ENCODE peak calls at places on chromosomes 11 and 22, in six cellular contexts. T is mesendoderm, Z is H9, U is trophoblast cell, R is IMR-90, O is H1. K is an unnamed sample.
A peak's percentile ranks its signal among the peaks of the same experiment; 100 is the strongest.

GRCh38 chr11:120172054-120172881 is 34.4 kb upstream of the TRIM29 start:
- DNase-seq in T (peak; percentile 82), Z (peak; percentile 86), U (peak; percentile 76), R (peak; percentile 60), O (peak; percentile 49), K (peak; percentile 56)

GRCh38 chr11:134754196-134754822 is 342.3 kb upstream of the B3GAT1 start:
- DNase-seq in T (no peak), Z (no peak), U (peak; percentile 95), R (no peak), O (no peak), K (no peak)

GRCh38 chr11:69950120-69950519 is 128.0 kb upstream of the ANO1 start:
- DNase-seq in T (peak; percentile 87), Z (peak; percentile 85), U (peak; percentile 56), R (peak; percentile 31), O (peak; percentile 60), K (no peak)

GRCh38 chr11:45204761-45205160 is 58.3 kb downstream of the PRDM11 start:
- DNase-seq in T (peak; percentile 60), Z (peak; percentile 67), U (no peak), R (no peak), O (no peak), K (no peak)

GRCh38 chr11:57732661-57733060 is 8.6 kb upstream of the SELENOH start:
- DNase-seq in T (no peak), Z (no peak), U (no peak), R (no peak), O (no peak), K (no peak)

GRCh38 chr11:20021212-20021611 is 139.1 kb downstream of the DBX1 start:
- DNase-seq in T (no peak), Z (no peak), U (no peak), R (no peak), O (no peak), K (no peak)

GRCh38 chr11:64661146-64661545 is 61.9 kb downstream of the NRXN2 start:
- DNase-seq in T (no peak), Z (no peak), U (peak; percentile 76), R (peak; percentile 62), O (no peak), K (no peak)

GRCh38 chr22:50276143-50276542 is 6.0 kb upstream of the MAPK11 start:
- DNase-seq in T (peak; percentile 55), Z (peak; percentile 54), U (peak; percentile 58), R (peak; percentile 43), O (no peak), K (no peak)

GRCh38 chr22:41517172-41518047 is 26.9 kb downstream of the POLR3H start:
- DNase-seq in T (peak; percentile 65), Z (peak; percentile 64), U (peak; percentile 80), R (peak; percentile 46), O (no peak), K (peak; percentile 57)

GRCh38 chr22:38927033-38927789 is 30.2 kb upstream of the APOBEC3A start:
- DNase-seq in T (peak; percentile 85), Z (peak; percentile 89), U (peak; percentile 49), R (peak; percentile 37), O (peak; percentile 57), K (peak; percentile 59)

GRCh38 chr11:13313005-13313819 is 35.6 kb downstream of the BMAL1 start:
- DNase-seq in T (peak; percentile 42), Z (no peak), U (peak; percentile 50), R (no peak), O (no peak), K (no peak)

GRCh38 chr11:36227044-36227443 is 62.2 kb downstream of the COMMD9 start:
- DNase-seq in T (no peak), Z (no peak), U (no peak), R (no peak), O (no peak), K (no peak)

GRCh38 chr11:66082936-66083698 is 13.0 kb downstream of the PACS1 start:
- DNase-seq in T (no peak), Z (no peak), U (no peak), R (no peak), O (no peak), K (no peak)

GRCh38 chr11:129021295-129021694 is 78.6 kb upstream of the TP53AIP1 start:
- DNase-seq in T (no peak), Z (no peak), U (no peak), R (no peak), O (no peak), K (no peak)
- H3K9ac ChIP-seq in T (no peak overlapping the region), Z (no peak overlapping the region), U (no peak overlapping the region), R (no peak overlapping the region), O (no peak overlapping the region), K (no peak overlapping the region)

GRCh38 chr11:76888989-76889388 is 28.3 kb downstream of the ACER3 start:
- DNase-seq in T (peak; percentile 28), Z (no peak), U (peak; percentile 46), R (peak; percentile 68), O (no peak), K (no peak)

GRCh38 chr11:76880314-76880713 is 19.6 kb downstream of the ACER3 start:
- DNase-seq in T (no peak), Z (no peak), U (no peak), R (no peak), O (no peak), K (no peak)

GRCh38 chr11:76880956-76881355 is 20.2 kb downstream of the ACER3 start:
- DNase-seq in T (no peak), Z (no peak), U (peak; percentile 59), R (no peak), O (no peak), K (no peak)

GRCh38 chr11:76889414-76889975 is 28.8 kb downstream of the ACER3 start:
- DNase-seq in T (no peak), Z (no peak), U (no peak), R (no peak), O (no peak), K (no peak)

DNA sequence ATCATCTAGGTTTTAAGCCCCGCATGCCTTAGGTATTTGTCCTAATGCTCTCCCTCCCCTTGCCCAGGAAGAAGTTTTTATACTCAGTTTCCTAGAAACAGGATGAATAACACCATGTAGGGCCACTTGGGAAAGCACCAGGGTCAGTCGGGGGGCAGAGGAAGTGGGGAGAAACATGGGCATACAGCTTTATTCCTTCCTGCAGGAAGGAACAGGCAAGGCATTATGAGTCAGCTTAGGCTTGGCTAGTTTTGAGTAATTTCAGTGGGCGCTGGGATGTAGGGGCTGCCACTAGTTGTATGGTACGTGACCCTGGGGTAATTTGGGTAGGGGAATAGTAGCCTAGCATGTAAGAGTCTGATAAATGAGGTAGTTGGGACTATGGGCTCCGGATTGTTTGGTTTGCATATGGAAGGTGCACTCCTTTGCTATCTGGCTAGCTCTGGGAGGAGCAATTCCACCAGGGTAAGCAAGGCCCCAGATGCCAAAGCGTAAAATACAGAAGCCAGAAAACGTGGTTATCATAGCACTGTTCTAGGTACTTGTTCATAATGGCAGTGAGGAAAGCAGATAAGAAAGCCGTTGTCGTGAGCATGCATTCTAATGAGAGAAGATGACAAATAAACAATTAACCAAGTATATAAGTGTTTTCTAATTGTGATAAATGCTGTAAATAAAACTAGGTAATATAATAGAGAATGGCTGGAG is 24.8 kb downstream of the ACER3 start:
- DNase-seq in T (no peak), Z (no peak), U (no peak), R (peak; percentile 49), O (no peak), K (no peak)
- H3K23ac ChIP-seq in T (no peak overlapping the region), Z (no peak overlapping the region), U (no peak overlapping the region), R (no peak overlapping the region), O (no peak overlapping the region), K (no peak overlapping the region)

DNA sequence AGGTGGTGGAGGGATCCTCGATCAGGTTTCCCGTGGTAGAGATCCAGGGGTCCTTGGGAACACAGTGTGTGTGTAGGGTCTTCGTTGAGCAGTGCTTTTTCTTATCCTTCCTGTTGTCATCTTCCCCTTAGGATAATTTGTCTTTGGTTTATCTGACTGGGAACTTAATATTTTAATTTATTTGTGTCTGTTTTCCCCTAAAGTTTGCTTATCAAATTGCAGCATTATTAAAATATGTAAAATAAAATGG is 433 bp downstream of the RBM7 start:
- DNase-seq in T (no peak), Z (no peak), U (no peak), R (no peak), O (no peak), K (no peak)
- H3K4ac ChIP-seq in T (peak overlapping the region; percentile 64), Z (no peak overlapping the region), U (peak overlapping the region; percentile 98), R (peak overlapping the region; percentile 96), O (peak overlapping the region; percentile 8), K (no peak overlapping the region)

DNA sequence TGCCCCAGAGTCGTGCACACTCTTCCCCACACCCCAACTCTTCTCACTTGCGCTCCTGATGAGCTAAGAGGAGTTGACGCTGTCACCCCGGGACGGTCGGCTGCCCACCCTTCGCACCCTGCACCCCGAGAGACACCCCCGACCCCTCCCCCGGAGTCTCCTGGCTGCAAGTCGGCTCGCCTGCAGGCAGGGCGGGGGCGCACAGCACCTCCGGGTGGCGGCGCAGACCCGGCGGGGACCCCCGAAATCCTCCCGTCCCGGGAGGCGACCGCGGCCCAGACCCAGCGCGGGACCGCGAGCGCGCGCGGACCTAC is 366 bp downstream of the RAB3IL1 start:
- DNase-seq in T (no peak), Z (no peak), U (no peak), R (no peak), O (no peak), K (no peak)
- H3K9ac ChIP-seq in T (peak overlapping the region; percentile 63), Z (no peak overlapping the region), U (no peak overlapping the region), R (peak overlapping the region; percentile 38), O (no peak overlapping the region), K (peak overlapping the region; percentile 79)

DNA sequence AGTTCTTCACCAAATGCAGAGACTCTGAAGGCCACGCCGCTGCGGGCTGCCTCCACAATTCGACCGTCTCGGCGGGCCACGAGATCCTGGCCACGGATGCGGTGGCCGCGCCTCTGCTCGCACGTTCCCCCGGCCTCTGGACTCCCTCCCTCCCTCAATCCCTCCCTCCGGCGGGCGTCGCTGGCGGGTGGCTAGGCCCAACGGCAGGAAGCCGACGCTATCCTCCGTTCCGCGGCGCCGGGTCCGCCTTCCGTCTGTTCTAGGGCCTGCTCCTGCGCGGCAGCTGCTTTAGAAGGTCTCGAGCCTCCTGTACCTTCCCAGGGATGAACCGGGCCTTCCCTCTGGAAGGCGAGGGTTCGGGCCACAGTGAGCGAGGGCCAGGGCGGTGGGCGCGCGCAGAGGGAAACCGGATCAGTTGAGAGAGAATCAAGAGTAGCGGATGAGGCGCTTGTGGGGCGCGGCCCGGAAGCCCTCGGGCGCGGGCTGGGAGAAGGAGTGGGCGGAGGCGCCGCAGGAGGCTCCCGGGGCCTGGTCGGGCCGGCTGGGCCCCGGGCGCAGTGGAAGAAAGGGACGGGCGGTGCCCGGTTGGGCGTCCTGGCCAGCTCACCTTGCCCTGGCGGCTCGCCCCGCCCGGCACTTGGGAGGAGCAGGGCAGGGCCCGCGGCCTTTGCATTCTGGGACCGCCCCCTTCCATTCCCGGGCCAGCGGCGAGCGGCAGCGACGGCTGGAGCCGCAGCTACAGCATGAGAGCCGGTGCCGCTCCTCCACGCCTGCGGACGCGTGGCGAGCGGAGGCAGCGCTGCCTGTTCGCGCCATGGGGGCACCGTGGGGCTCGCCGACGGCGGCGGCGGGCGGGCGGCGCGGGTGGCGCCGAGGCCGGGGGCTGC is at the start of gene FUT4:
- DNase-seq in T (peak; percentile 93), Z (peak; percentile 90), U (peak; percentile 93), R (peak; percentile 74), O (peak; percentile 51), K (peak; percentile 72)
- H3K23ac ChIP-seq in T (peak within 1 kb of the TSS; percentile 97), Z (no peak within 1 kb of the TSS), U (no peak within 1 kb of the TSS), R (peak within 1 kb of the TSS; percentile 41), O (no peak within 1 kb of the TSS), K (peak within 1 kb of the TSS; percentile 97)

GRCh38 chr11:118915941-118916841 is 9.5 kb downstream of the BCL9L start:
- DNase-seq in T (no peak), Z (no peak), U (no peak), R (no peak), O (no peak), K (no peak)
- H3K4ac ChIP-seq in T (peak overlapping the region; percentile 60), Z (peak overlapping the region; percentile 20), U (peak overlapping the region; percentile 95), R (peak overlapping the region; percentile 94), O (peak overlapping the region; percentile 61), K (peak overlapping the region; percentile 32)

GRCh38 chr11:6440906-6441358 is at the start of gene HPX:
- DNase-seq in T (no peak), Z (no peak), U (no peak), R (no peak), O (no peak), K (no peak)
- H3K9ac ChIP-seq in T (no peak within 1 kb of the TSS), Z (no peak within 1 kb of the TSS), U (no peak within 1 kb of the TSS), R (no peak within 1 kb of the TSS), O (no peak within 1 kb of the TSS), K (no peak within 1 kb of the TSS)

K was measured in neuronal stem cell.